ENCODE peak calls at places on chromosomes 13 and 19, in ten cellular contexts. One of them, this sample, is unnamed.

GRCh38 chr13:111156421-111156820 is 41.3 kb downstream of the ARHGEF7 start:
- DNase-seq in fibroblast of mammary gland: no peak
- DNase-seq in A549: no peak
- DNase-seq in Peyer's patch: no peak
- DNase-seq in right lobe of liver: no peak
- DNase-seq in fibroblast of pulmonary artery: peak
- DNase-seq in cardiac fibroblast: peak
- DNase-seq in adrenal gland: no peak
- DNase-seq in lower leg skin: no peak
- DNase-seq in heart left ventricle: no peak
- DNase-seq in this sample: no peak

GRCh38 chr19:30216453-30216852 is 155.7 kb upstream of the ZNF536 start:
- DNase-seq in fibroblast of mammary gland: no peak
- DNase-seq in A549: no peak
- DNase-seq in Peyer's patch: no peak
- DNase-seq in right lobe of liver: no peak
- DNase-seq in fibroblast of pulmonary artery: no peak
- DNase-seq in cardiac fibroblast: no peak
- DNase-seq in adrenal gland: no peak
- DNase-seq in lower leg skin: no peak
- DNase-seq in heart left ventricle: no peak
- DNase-seq in this sample: no peak

GRCh38 chr13:48233886-48234488 is 981 bp downstream of the ITM2B start:
- DNase-seq in fibroblast of mammary gland: peak
- DNase-seq in A549: no peak
- DNase-seq in Peyer's patch: no peak
- DNase-seq in right lobe of liver: no peak
- DNase-seq in fibroblast of pulmonary artery: peak
- DNase-seq in cardiac fibroblast: peak
- DNase-seq in adrenal gland: no peak
- DNase-seq in lower leg skin: no peak
- DNase-seq in heart left ventricle: no peak
- DNase-seq in this sample: no peak

GRCh38 chr13:35763060-35763804 is 286.7 kb upstream of the MAB21L1 start:
- DNase-seq in fibroblast of mammary gland: no peak
- DNase-seq in A549: no peak
- DNase-seq in Peyer's patch: no peak
- DNase-seq in right lobe of liver: no peak
- DNase-seq in fibroblast of pulmonary artery: no peak
- DNase-seq in cardiac fibroblast: no peak
- DNase-seq in adrenal gland: no peak
- DNase-seq in lower leg skin: no peak
- DNase-seq in heart left ventricle: no peak
- DNase-seq in this sample: no peak

GRCh38 chr19:32558607-32559228 is 22.3 kb upstream of the PDCD5 start:
- DNase-seq in fibroblast of mammary gland: no peak
- DNase-seq in A549: no peak
- DNase-seq in Peyer's patch: no peak
- DNase-seq in right lobe of liver: no peak
- DNase-seq in fibroblast of pulmonary artery: no peak
- DNase-seq in cardiac fibroblast: no peak
- DNase-seq in adrenal gland: no peak
- DNase-seq in lower leg skin: peak
- DNase-seq in heart left ventricle: no peak
- DNase-seq in this sample: no peak

GRCh38 chr19:31018951-31019350 is 330.3 kb downstream of the TSHZ3 start:
- DNase-seq in fibroblast of mammary gland: no peak
- DNase-seq in A549: no peak
- DNase-seq in Peyer's patch: no peak
- DNase-seq in right lobe of liver: no peak
- DNase-seq in fibroblast of pulmonary artery: no peak
- DNase-seq in cardiac fibroblast: no peak
- DNase-seq in adrenal gland: no peak
- DNase-seq in lower leg skin: no peak
- DNase-seq in heart left ventricle: no peak
- DNase-seq in this sample: no peak

GRCh38 chr13:93364166-93364565 is 137.6 kb downstream of the GPC6 start:
- DNase-seq in fibroblast of mammary gland: peak
- DNase-seq in A549: no peak
- DNase-seq in Peyer's patch: no peak
- DNase-seq in right lobe of liver: no peak
- DNase-seq in fibroblast of pulmonary artery: peak
- DNase-seq in cardiac fibroblast: peak
- DNase-seq in adrenal gland: no peak
- DNase-seq in lower leg skin: no peak
- DNase-seq in heart left ventricle: no peak
- DNase-seq in this sample: no peak

GRCh38 chr19:5947435-5947834 is 30.5 kb downstream of the RANBP3 start:
- DNase-seq in fibroblast of mammary gland: peak
- DNase-seq in A549: no peak
- DNase-seq in Peyer's patch: peak
- DNase-seq in right lobe of liver: peak
- DNase-seq in fibroblast of pulmonary artery: peak
- DNase-seq in cardiac fibroblast: peak
- DNase-seq in adrenal gland: peak
- DNase-seq in lower leg skin: peak
- DNase-seq in heart left ventricle: peak
- DNase-seq in this sample: no peak

GRCh38 chr13:75050419-75051066 is 431.4 kb downstream of the TBC1D4 start:
- DNase-seq in fibroblast of mammary gland: peak
- DNase-seq in A549: no peak
- DNase-seq in Peyer's patch: no peak
- DNase-seq in right lobe of liver: no peak
- DNase-seq in fibroblast of pulmonary artery: peak
- DNase-seq in cardiac fibroblast: peak
- DNase-seq in adrenal gland: no peak
- DNase-seq in lower leg skin: no peak
- DNase-seq in heart left ventricle: no peak
- DNase-seq in this sample: peak

GRCh38 chr19:31535691-31536460 is 186.6 kb upstream of the TSHZ3 start:
- DNase-seq in fibroblast of mammary gland: no peak
- DNase-seq in A549: no peak
- DNase-seq in Peyer's patch: no peak
- DNase-seq in right lobe of liver: no peak
- DNase-seq in fibroblast of pulmonary artery: no peak
- DNase-seq in cardiac fibroblast: no peak
- DNase-seq in adrenal gland: no peak
- DNase-seq in lower leg skin: peak
- DNase-seq in heart left ventricle: no peak
- DNase-seq in this sample: no peak

GRCh38 chr13:59790626-59791025 is 373.1 kb downstream of the DIAPH3 start:
- DNase-seq in fibroblast of mammary gland: peak
- DNase-seq in A549: no peak
- DNase-seq in Peyer's patch: no peak
- DNase-seq in right lobe of liver: no peak
- DNase-seq in fibroblast of pulmonary artery: peak
- DNase-seq in cardiac fibroblast: peak
- DNase-seq in adrenal gland: no peak
- DNase-seq in lower leg skin: no peak
- DNase-seq in heart left ventricle: no peak
- DNase-seq in this sample: no peak

GRCh38 chr13:77810430-77810829 is 108.2 kb downstream of the EDNRB start:
- DNase-seq in fibroblast of mammary gland: peak
- DNase-seq in A549: peak
- DNase-seq in Peyer's patch: no peak
- DNase-seq in right lobe of liver: no peak
- DNase-seq in fibroblast of pulmonary artery: peak
- DNase-seq in cardiac fibroblast: peak
- DNase-seq in adrenal gland: no peak
- DNase-seq in lower leg skin: no peak
- DNase-seq in heart left ventricle: no peak
- DNase-seq in this sample: no peak

GRCh38 chr13:99218545-99218944 is 17.9 kb downstream of the UBAC2 start:
- DNase-seq in fibroblast of mammary gland: no peak
- DNase-seq in A549: no peak
- DNase-seq in Peyer's patch: no peak
- DNase-seq in right lobe of liver: peak
- DNase-seq in fibroblast of pulmonary artery: no peak
- DNase-seq in cardiac fibroblast: no peak
- DNase-seq in adrenal gland: peak
- DNase-seq in lower leg skin: no peak
- DNase-seq in heart left ventricle: peak
- DNase-seq in this sample: no peak

GRCh38 chr13:57630661-57631606 is 610 bp upstream of the PCDH17 start:
- DNase-seq in fibroblast of mammary gland: peak
- DNase-seq in A549: no peak
- DNase-seq in Peyer's patch: no peak
- DNase-seq in right lobe of liver: no peak
- DNase-seq in fibroblast of pulmonary artery: no peak
- DNase-seq in cardiac fibroblast: peak
- DNase-seq in adrenal gland: peak
- DNase-seq in lower leg skin: no peak
- DNase-seq in heart left ventricle: peak
- DNase-seq in this sample: no peak

GRCh38 chr19:19279853-19280252 is 6.8 kb upstream of the TM6SF2 start:
- DNase-seq in fibroblast of mammary gland: no peak
- DNase-seq in A549: no peak
- DNase-seq in Peyer's patch: no peak
- DNase-seq in right lobe of liver: no peak
- DNase-seq in fibroblast of pulmonary artery: no peak
- DNase-seq in cardiac fibroblast: no peak
- DNase-seq in adrenal gland: no peak
- DNase-seq in lower leg skin: no peak
- DNase-seq in heart left ventricle: no peak
- DNase-seq in this sample: no peak

GRCh38 chr19:18659281-18660050 is 22.6 kb downstream of the KLHL26 start:
- DNase-seq in fibroblast of mammary gland: peak
- DNase-seq in A549: no peak
- DNase-seq in Peyer's patch: peak
- DNase-seq in right lobe of liver: no peak
- DNase-seq in fibroblast of pulmonary artery: peak
- DNase-seq in cardiac fibroblast: peak
- DNase-seq in adrenal gland: no peak
- DNase-seq in lower leg skin: no peak
- DNase-seq in heart left ventricle: peak
- DNase-seq in this sample: no peak

GRCh38 chr19:2424686-2425621 is 2.4 kb downstream of the TIMM13 start:
- DNase-seq in fibroblast of mammary gland: peak
- DNase-seq in A549: no peak
- DNase-seq in Peyer's patch: no peak
- DNase-seq in right lobe of liver: no peak
- DNase-seq in fibroblast of pulmonary artery: peak
- DNase-seq in cardiac fibroblast: peak
- DNase-seq in adrenal gland: peak
- DNase-seq in lower leg skin: peak
- DNase-seq in heart left ventricle: no peak
- DNase-seq in this sample: peak
- TF ChIP-seq CTCF in fibroblast of mammary gland: peak
- TF ChIP-seq CTCF in A549: no peak
- TF ChIP-seq CTCF in Peyer's patch: no peak
- TF ChIP-seq CTCF in right lobe of liver: no peak
- TF ChIP-seq CTCF in fibroblast of pulmonary artery: peak
- TF ChIP-seq CTCF in cardiac fibroblast: peak
- TF ChIP-seq CTCF in adrenal gland: peak
- TF ChIP-seq CTCF in lower leg skin: no peak
- TF ChIP-seq CTCF in heart left ventricle: no peak
- TF ChIP-seq CTCF in this sample: peak

GRCh38 chr13:80871481-80871880 is 530.6 kb upstream of the SPRY2 start:
- DNase-seq in fibroblast of mammary gland: peak
- DNase-seq in A549: no peak
- DNase-seq in Peyer's patch: no peak
- DNase-seq in right lobe of liver: no peak
- DNase-seq in fibroblast of pulmonary artery: peak
- DNase-seq in cardiac fibroblast: peak
- DNase-seq in adrenal gland: no peak
- DNase-seq in lower leg skin: no peak
- DNase-seq in heart left ventricle: no peak
- DNase-seq in this sample: no peak
- TF ChIP-seq CTCF in fibroblast of mammary gland: no peak
- TF ChIP-seq CTCF in A549: no peak
- TF ChIP-seq CTCF in Peyer's patch: no peak
- TF ChIP-seq CTCF in right lobe of liver: no peak
- TF ChIP-seq CTCF in fibroblast of pulmonary artery: no peak
- TF ChIP-seq CTCF in cardiac fibroblast: no peak
- TF ChIP-seq CTCF in adrenal gland: no peak
- TF ChIP-seq CTCF in lower leg skin: no peak
- TF ChIP-seq CTCF in heart left ventricle: no peak
- TF ChIP-seq CTCF in this sample: no peak

DNA sequence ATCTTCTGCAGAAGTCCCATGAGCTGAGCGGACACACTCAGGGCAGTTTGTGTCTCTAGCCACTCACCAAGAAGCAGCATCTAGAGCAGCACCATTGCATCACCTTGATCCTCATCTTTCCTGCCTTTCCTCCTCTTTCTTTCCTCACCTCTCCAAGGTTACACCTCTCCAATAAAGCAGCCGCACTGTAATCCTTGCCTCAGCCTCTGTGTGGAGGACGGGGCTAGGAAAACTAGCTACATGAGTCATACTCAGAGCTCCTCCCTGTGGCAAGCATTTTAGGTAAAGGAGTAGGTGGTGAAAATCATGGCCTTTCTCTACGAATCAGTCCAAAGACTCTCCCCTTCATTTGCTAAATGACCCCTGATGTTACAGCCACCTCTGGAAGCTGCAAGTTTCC is 108.8 kb downstream of the DNAJC15 start:
- DNase-seq in fibroblast of mammary gland: peak
- DNase-seq in A549: peak
- DNase-seq in Peyer's patch: no peak
- DNase-seq in right lobe of liver: no peak
- DNase-seq in fibroblast of pulmonary artery: peak
- DNase-seq in cardiac fibroblast: peak
- DNase-seq in adrenal gland: peak
- DNase-seq in lower leg skin: no peak
- DNase-seq in heart left ventricle: no peak
- DNase-seq in this sample: no peak
- TF ChIP-seq CTCF in fibroblast of mammary gland: peak
- TF ChIP-seq CTCF in A549: peak
- TF ChIP-seq CTCF in Peyer's patch: peak
- TF ChIP-seq CTCF in right lobe of liver: peak
- TF ChIP-seq CTCF in fibroblast of pulmonary artery: peak
- TF ChIP-seq CTCF in cardiac fibroblast: peak
- TF ChIP-seq CTCF in adrenal gland: peak
- TF ChIP-seq CTCF in lower leg skin: no peak
- TF ChIP-seq CTCF in heart left ventricle: peak
- TF ChIP-seq CTCF in this sample: no peak

GRCh38 chr13:28548872-28549271 is 53.9 kb upstream of the FLT1 start:
- DNase-seq in fibroblast of mammary gland: no peak
- DNase-seq in A549: no peak
- DNase-seq in Peyer's patch: no peak
- DNase-seq in right lobe of liver: no peak
- DNase-seq in fibroblast of pulmonary artery: no peak
- DNase-seq in cardiac fibroblast: no peak
- DNase-seq in adrenal gland: no peak
- DNase-seq in lower leg skin: no peak
- DNase-seq in heart left ventricle: no peak
- DNase-seq in this sample: no peak
- TF ChIP-seq CTCF in fibroblast of mammary gland: peak
- TF ChIP-seq CTCF in A549: no peak
- TF ChIP-seq CTCF in Peyer's patch: no peak
- TF ChIP-seq CTCF in right lobe of liver: no peak
- TF ChIP-seq CTCF in fibroblast of pulmonary artery: no peak
- TF ChIP-seq CTCF in cardiac fibroblast: no peak
- TF ChIP-seq CTCF in adrenal gland: no peak
- TF ChIP-seq CTCF in lower leg skin: no peak
- TF ChIP-seq CTCF in heart left ventricle: no peak
- TF ChIP-seq CTCF in this sample: no peak

DNA sequence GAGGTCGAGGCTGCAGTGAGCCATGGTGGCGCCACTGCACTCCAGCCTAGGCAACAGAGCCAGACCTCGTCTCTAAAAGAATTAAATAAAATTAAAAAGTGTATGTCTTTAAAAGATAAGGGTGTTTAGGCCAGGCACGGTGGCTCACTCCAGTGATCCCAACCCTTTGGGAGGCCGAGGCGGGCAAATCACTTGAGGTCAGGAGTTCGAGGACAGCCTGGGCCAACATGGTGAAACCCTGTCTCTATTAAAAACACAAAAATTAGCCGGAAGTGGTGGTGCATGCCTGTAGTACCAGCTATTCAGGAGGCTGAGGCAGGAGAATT is 7.5 kb upstream of the SDHAF1 start:
- DNase-seq in fibroblast of mammary gland: no peak
- DNase-seq in A549: no peak
- DNase-seq in Peyer's patch: no peak
- DNase-seq in right lobe of liver: no peak
- DNase-seq in fibroblast of pulmonary artery: no peak
- DNase-seq in cardiac fibroblast: no peak
- DNase-seq in adrenal gland: no peak
- DNase-seq in lower leg skin: no peak
- DNase-seq in heart left ventricle: no peak
- DNase-seq in this sample: no peak
- TF ChIP-seq CTCF in fibroblast of mammary gland: no peak
- TF ChIP-seq CTCF in A549: no peak
- TF ChIP-seq CTCF in Peyer's patch: no peak
- TF ChIP-seq CTCF in right lobe of liver: no peak
- TF ChIP-seq CTCF in fibroblast of pulmonary artery: no peak
- TF ChIP-seq CTCF in cardiac fibroblast: no peak
- TF ChIP-seq CTCF in adrenal gland: no peak
- TF ChIP-seq CTCF in lower leg skin: no peak
- TF ChIP-seq CTCF in heart left ventricle: no peak
- TF ChIP-seq CTCF in this sample: no peak

This sample was measured in AG09319.